ENCODE peak calls at places on chromosomes 3 and 15, in ten cellular contexts. One of them, this sample, is unnamed.

GRCh38 chr3:187777331-187778046 is 32.2 kb upstream of the BCL6 start:
- DNase-seq in ELR: peak
- DNase-seq in nephron progenitor cell: no peak
- DNase-seq in H7: no peak
- DNase-seq in H4: peak
- DNase-seq in posterior vena cava: no peak
- DNase-seq in GM19239: no peak
- DNase-seq in NCI-H1694 treated with DMSO at 0.1 percent for 48 hours: no peak
- DNase-seq in T-helper 1 cell: peak
- DNase-seq in HT-29: peak
- DNase-seq in this sample: no peak

GRCh38 chr3:188557230-188557629 is 403.3 kb downstream of the LPP start:
- DNase-seq in ELR: no peak
- DNase-seq in nephron progenitor cell: no peak
- DNase-seq in H7: no peak
- DNase-seq in H4: no peak
- DNase-seq in posterior vena cava: no peak
- DNase-seq in GM19239: no peak
- DNase-seq in NCI-H1694 treated with DMSO at 0.1 percent for 48 hours: no peak
- DNase-seq in T-helper 1 cell: no peak
- DNase-seq in HT-29: no peak
- DNase-seq in this sample: no peak

GRCh38 chr15:58537033-58537432 is 105.2 kb downstream of the LIPC start:
- DNase-seq in ELR: no peak
- DNase-seq in nephron progenitor cell: no peak
- DNase-seq in H7: no peak
- DNase-seq in H4: no peak
- DNase-seq in posterior vena cava: no peak
- DNase-seq in GM19239: no peak
- DNase-seq in NCI-H1694 treated with DMSO at 0.1 percent for 48 hours: no peak
- DNase-seq in T-helper 1 cell: no peak
- DNase-seq in HT-29: no peak
- DNase-seq in this sample: no peak

GRCh38 chr3:107699682-107700081 is 176.9 kb downstream of the BBX start:
- DNase-seq in ELR: peak
- DNase-seq in nephron progenitor cell: no peak
- DNase-seq in H7: no peak
- DNase-seq in H4: no peak
- DNase-seq in posterior vena cava: no peak
- DNase-seq in GM19239: no peak
- DNase-seq in NCI-H1694 treated with DMSO at 0.1 percent for 48 hours: no peak
- DNase-seq in T-helper 1 cell: no peak
- DNase-seq in HT-29: no peak
- DNase-seq in this sample: no peak

GRCh38 chr3:145915787-145916186 is 245.2 kb downstream of the PLOD2 start:
- DNase-seq in ELR: peak
- DNase-seq in nephron progenitor cell: no peak
- DNase-seq in H7: no peak
- DNase-seq in H4: no peak
- DNase-seq in posterior vena cava: no peak
- DNase-seq in GM19239: no peak
- DNase-seq in NCI-H1694 treated with DMSO at 0.1 percent for 48 hours: no peak
- DNase-seq in T-helper 1 cell: no peak
- DNase-seq in HT-29: peak
- DNase-seq in this sample: no peak

GRCh38 chr15:67185051-67185450 is 69.4 kb downstream of the AAGAB start:
- DNase-seq in ELR: no peak
- DNase-seq in nephron progenitor cell: no peak
- DNase-seq in H7: peak
- DNase-seq in H4: no peak
- DNase-seq in posterior vena cava: no peak
- DNase-seq in GM19239: no peak
- DNase-seq in NCI-H1694 treated with DMSO at 0.1 percent for 48 hours: no peak
- DNase-seq in T-helper 1 cell: no peak
- DNase-seq in HT-29: no peak
- DNase-seq in this sample: no peak

GRCh38 chr3:124510290-124510689 is 220.0 kb upstream of the UMPS start:
- DNase-seq in ELR: peak
- DNase-seq in nephron progenitor cell: no peak
- DNase-seq in H7: no peak
- DNase-seq in H4: no peak
- DNase-seq in posterior vena cava: no peak
- DNase-seq in GM19239: no peak
- DNase-seq in NCI-H1694 treated with DMSO at 0.1 percent for 48 hours: no peak
- DNase-seq in T-helper 1 cell: no peak
- DNase-seq in HT-29: no peak
- DNase-seq in this sample: no peak

GRCh38 chr3:141305436-141305835 is 62.9 kb upstream of the ZBTB38 start:
- DNase-seq in ELR: peak
- DNase-seq in nephron progenitor cell: no peak
- DNase-seq in H7: no peak
- DNase-seq in H4: peak
- DNase-seq in posterior vena cava: no peak
- DNase-seq in GM19239: no peak
- DNase-seq in NCI-H1694 treated with DMSO at 0.1 percent for 48 hours: peak
- DNase-seq in T-helper 1 cell: no peak
- DNase-seq in HT-29: peak
- DNase-seq in this sample: no peak

GRCh38 chr15:75347222-75348033 is 589 bp downstream of the NEIL1 start:
- DNase-seq in ELR: peak
- DNase-seq in nephron progenitor cell: peak
- DNase-seq in H7: peak
- DNase-seq in H4: no peak
- DNase-seq in posterior vena cava: peak
- DNase-seq in GM19239: no peak
- DNase-seq in NCI-H1694 treated with DMSO at 0.1 percent for 48 hours: no peak
- DNase-seq in T-helper 1 cell: peak
- DNase-seq in HT-29: no peak
- DNase-seq in this sample: no peak

GRCh38 chr15:88624971-88625290 is 3.8 kb downstream of the AEN start:
- DNase-seq in ELR: no peak
- DNase-seq in nephron progenitor cell: no peak
- DNase-seq in H7: no peak
- DNase-seq in H4: no peak
- DNase-seq in posterior vena cava: no peak
- DNase-seq in GM19239: no peak
- DNase-seq in NCI-H1694 treated with DMSO at 0.1 percent for 48 hours: no peak
- DNase-seq in T-helper 1 cell: no peak
- DNase-seq in HT-29: no peak
- DNase-seq in this sample: no peak

GRCh38 chr15:33194237-33194636 is 277 bp downstream of the FMN1 start:
- DNase-seq in ELR: no peak
- DNase-seq in nephron progenitor cell: peak
- DNase-seq in H7: peak
- DNase-seq in H4: no peak
- DNase-seq in posterior vena cava: no peak
- DNase-seq in GM19239: no peak
- DNase-seq in NCI-H1694 treated with DMSO at 0.1 percent for 48 hours: no peak
- DNase-seq in T-helper 1 cell: no peak
- DNase-seq in HT-29: no peak
- DNase-seq in this sample: peak

GRCh38 chr15:40256642-40257235 is 17.9 kb downstream of the PAK6 start:
- DNase-seq in ELR: peak
- DNase-seq in nephron progenitor cell: no peak
- DNase-seq in H7: no peak
- DNase-seq in H4: no peak
- DNase-seq in posterior vena cava: no peak
- DNase-seq in GM19239: no peak
- DNase-seq in NCI-H1694 treated with DMSO at 0.1 percent for 48 hours: no peak
- DNase-seq in T-helper 1 cell: no peak
- DNase-seq in HT-29: no peak
- DNase-seq in this sample: no peak

GRCh38 chr15:64134322-64134829 is 17.2 kb upstream of the SNX22 start:
- DNase-seq in ELR: no peak
- DNase-seq in nephron progenitor cell: no peak
- DNase-seq in H7: no peak
- DNase-seq in H4: peak
- DNase-seq in posterior vena cava: no peak
- DNase-seq in GM19239: no peak
- DNase-seq in NCI-H1694 treated with DMSO at 0.1 percent for 48 hours: no peak
- DNase-seq in T-helper 1 cell: no peak
- DNase-seq in HT-29: no peak
- DNase-seq in this sample: no peak

GRCh38 chr3:34109846-34110245 is 311.4 kb downstream of the PDCD6IP start:
- DNase-seq in ELR: no peak
- DNase-seq in nephron progenitor cell: no peak
- DNase-seq in H7: no peak
- DNase-seq in H4: no peak
- DNase-seq in posterior vena cava: no peak
- DNase-seq in GM19239: no peak
- DNase-seq in NCI-H1694 treated with DMSO at 0.1 percent for 48 hours: no peak
- DNase-seq in T-helper 1 cell: no peak
- DNase-seq in HT-29: no peak
- DNase-seq in this sample: no peak

GRCh38 chr3:175489406-175489805 is 630.3 kb downstream of the NAALADL2 start:
- DNase-seq in ELR: no peak
- DNase-seq in nephron progenitor cell: no peak
- DNase-seq in H7: no peak
- DNase-seq in H4: no peak
- DNase-seq in posterior vena cava: no peak
- DNase-seq in GM19239: no peak
- DNase-seq in NCI-H1694 treated with DMSO at 0.1 percent for 48 hours: no peak
- DNase-seq in T-helper 1 cell: no peak
- DNase-seq in HT-29: no peak
- DNase-seq in this sample: no peak

GRCh38 chr3:15633766-15634588 is 32.4 kb downstream of the BTD start:
- DNase-seq in ELR: peak
- DNase-seq in nephron progenitor cell: no peak
- DNase-seq in H7: no peak
- DNase-seq in H4: no peak
- DNase-seq in posterior vena cava: no peak
- DNase-seq in GM19239: no peak
- DNase-seq in NCI-H1694 treated with DMSO at 0.1 percent for 48 hours: no peak
- DNase-seq in T-helper 1 cell: no peak
- DNase-seq in HT-29: no peak
- DNase-seq in this sample: no peak

GRCh38 chr3:55524565-55525244 is 37.6 kb upstream of the WNT5A start:
- DNase-seq in ELR: peak
- DNase-seq in nephron progenitor cell: no peak
- DNase-seq in H7: no peak
- DNase-seq in H4: no peak
- DNase-seq in posterior vena cava: no peak
- DNase-seq in GM19239: no peak
- DNase-seq in NCI-H1694 treated with DMSO at 0.1 percent for 48 hours: no peak
- DNase-seq in T-helper 1 cell: no peak
- DNase-seq in HT-29: no peak
- DNase-seq in this sample: no peak

GRCh38 chr3:101720851-101721649 is 3.4 kb upstream of the CEP97 start:
- DNase-seq in ELR: peak
- DNase-seq in nephron progenitor cell: no peak
- DNase-seq in H7: no peak
- DNase-seq in H4: no peak
- DNase-seq in posterior vena cava: no peak
- DNase-seq in GM19239: no peak
- DNase-seq in NCI-H1694 treated with DMSO at 0.1 percent for 48 hours: peak
- DNase-seq in T-helper 1 cell: no peak
- DNase-seq in HT-29: no peak
- DNase-seq in this sample: no peak

GRCh38 chr3:114706591-114707224 is 412.9 kb downstream of the TIGIT start:
- DNase-seq in ELR: peak
- DNase-seq in nephron progenitor cell: no peak
- DNase-seq in H7: no peak
- DNase-seq in H4: peak
- DNase-seq in posterior vena cava: no peak
- DNase-seq in GM19239: no peak
- DNase-seq in NCI-H1694 treated with DMSO at 0.1 percent for 48 hours: no peak
- DNase-seq in T-helper 1 cell: no peak
- DNase-seq in HT-29: peak
- DNase-seq in this sample: no peak

GRCh38 chr3:141050576-141050912 is 603 bp upstream of the SPSB4 start:
- DNase-seq in ELR: no peak
- DNase-seq in nephron progenitor cell: no peak
- DNase-seq in H7: peak
- DNase-seq in H4: no peak
- DNase-seq in posterior vena cava: no peak
- DNase-seq in GM19239: no peak
- DNase-seq in NCI-H1694 treated with DMSO at 0.1 percent for 48 hours: no peak
- DNase-seq in T-helper 1 cell: no peak
- DNase-seq in HT-29: no peak
- DNase-seq in this sample: no peak

GRCh38 chr3:44439499-44440295 is 37.8 kb downstream of the ZNF445 start:
- DNase-seq in ELR: no peak
- DNase-seq in nephron progenitor cell: no peak
- DNase-seq in H7: no peak
- DNase-seq in H4: no peak
- DNase-seq in posterior vena cava: peak
- DNase-seq in GM19239: peak
- DNase-seq in NCI-H1694 treated with DMSO at 0.1 percent for 48 hours: peak
- DNase-seq in T-helper 1 cell: peak
- DNase-seq in HT-29: no peak
- DNase-seq in this sample: no peak

GRCh38 chr3:115658337-115659181 is 35.2 kb downstream of the GAP43 start:
- DNase-seq in ELR: peak
- DNase-seq in nephron progenitor cell: peak
- DNase-seq in H7: peak
- DNase-seq in H4: peak
- DNase-seq in posterior vena cava: peak
- DNase-seq in GM19239: peak
- DNase-seq in NCI-H1694 treated with DMSO at 0.1 percent for 48 hours: peak
- DNase-seq in T-helper 1 cell: peak
- DNase-seq in HT-29: peak
- DNase-seq in this sample: peak

GRCh38 chr3:120420360-120420759 is 30.4 kb downstream of the FSTL1 start:
- DNase-seq in ELR: no peak
- DNase-seq in nephron progenitor cell: no peak
- DNase-seq in H7: no peak
- DNase-seq in H4: no peak
- DNase-seq in posterior vena cava: no peak
- DNase-seq in GM19239: no peak
- DNase-seq in NCI-H1694 treated with DMSO at 0.1 percent for 48 hours: no peak
- DNase-seq in T-helper 1 cell: no peak
- DNase-seq in HT-29: no peak
- DNase-seq in this sample: no peak

GRCh38 chr3:131535596-131535995 is 32.8 kb upstream of the MRPL3 start:
- DNase-seq in ELR: peak
- DNase-seq in nephron progenitor cell: no peak
- DNase-seq in H7: no peak
- DNase-seq in H4: no peak
- DNase-seq in posterior vena cava: no peak
- DNase-seq in GM19239: no peak
- DNase-seq in NCI-H1694 treated with DMSO at 0.1 percent for 48 hours: no peak
- DNase-seq in T-helper 1 cell: no peak
- DNase-seq in HT-29: no peak
- DNase-seq in this sample: no peak

GRCh38 chr15:69031013-69032001 is 16.8 kb downstream of the NOX5 start:
- DNase-seq in ELR: no peak
- DNase-seq in nephron progenitor cell: peak
- DNase-seq in H7: peak
- DNase-seq in H4: no peak
- DNase-seq in posterior vena cava: peak
- DNase-seq in GM19239: no peak
- DNase-seq in NCI-H1694 treated with DMSO at 0.1 percent for 48 hours: peak
- DNase-seq in T-helper 1 cell: peak
- DNase-seq in HT-29: peak
- DNase-seq in this sample: peak

GRCh38 chr3:177263615-177264365 is 66.5 kb upstream of the TBL1XR1 start:
- DNase-seq in ELR: no peak
- DNase-seq in nephron progenitor cell: no peak
- DNase-seq in H7: no peak
- DNase-seq in H4: no peak
- DNase-seq in posterior vena cava: no peak
- DNase-seq in GM19239: no peak
- DNase-seq in NCI-H1694 treated with DMSO at 0.1 percent for 48 hours: no peak
- DNase-seq in T-helper 1 cell: no peak
- DNase-seq in HT-29: no peak
- DNase-seq in this sample: no peak

GRCh38 chr15:68340711-68341671 is 63.4 kb downstream of the FEM1B start:
- DNase-seq in ELR: no peak
- DNase-seq in nephron progenitor cell: peak
- DNase-seq in H7: no peak
- DNase-seq in H4: no peak
- DNase-seq in posterior vena cava: no peak
- DNase-seq in GM19239: no peak
- DNase-seq in NCI-H1694 treated with DMSO at 0.1 percent for 48 hours: no peak
- DNase-seq in T-helper 1 cell: no peak
- DNase-seq in HT-29: no peak
- DNase-seq in this sample: no peak

GRCh38 chr3:109127533-109127932 is 9.0 kb upstream of the C3orf85 start:
- DNase-seq in ELR: no peak
- DNase-seq in nephron progenitor cell: no peak
- DNase-seq in H7: no peak
- DNase-seq in H4: no peak
- DNase-seq in posterior vena cava: no peak
- DNase-seq in GM19239: no peak
- DNase-seq in NCI-H1694 treated with DMSO at 0.1 percent for 48 hours: no peak
- DNase-seq in T-helper 1 cell: no peak
- DNase-seq in HT-29: no peak
- DNase-seq in this sample: no peak

This sample was measured in neuronal stem cell.